ENCODE peak calls at places on chromosome 21, in five cellular contexts. W, O, K, C and F are unnamed samples.

GRCh38 chr21:45390121-45390751 is 14.7 kb upstream of the COL18A1 start:
- DNase-seq in W (peak; percentile 5), O (no peak), K (no peak), C (no peak), F (no peak)

GRCh38 chr21:31145271-31145801 is 107.1 kb upstream of the KRTAP19-8 start:
- DNase-seq in W (no peak), O (no peak), K (no peak), C (no peak), F (no peak)

GRCh38 chr21:41699311-41699710 is 67.5 kb downstream of the RIPK4 start:
- DNase-seq in W (no peak), O (no peak), K (no peak), C (no peak), F (no peak)

GRCh38 chr21:26077523-26077922 is 93.0 kb downstream of the APP start:
- DNase-seq in W (no peak), O (no peak), K (peak; percentile 75), C (no peak), F (no peak)

GRCh38 chr21:45957986-45958610 is 23.5 kb upstream of the COL6A1 start:
- DNase-seq in W (peak; percentile 78), O (no peak), K (peak; percentile 93), C (no peak), F (peak; percentile 89)

GRCh38 chr21:16305686-16306085 is 575.9 kb downstream of the USP25 start:
- DNase-seq in W (no peak), O (no peak), K (peak; percentile 27), C (no peak), F (peak; percentile 17)

GRCh38 chr21:31865429-31865970 is 7.3 kb upstream of the HUNK start:
- DNase-seq in W (no peak), O (no peak), K (no peak), C (no peak), F (no peak)

GRCh38 chr21:18529253-18529652 is 125.7 kb upstream of the TMPRSS15 start:
- DNase-seq in W (no peak), O (no peak), K (peak; percentile 6), C (no peak), F (peak; percentile 2)

GRCh38 chr21:25999935-26000582 is 170.5 kb downstream of the APP start:
- DNase-seq in W (no peak), O (peak; percentile 3), K (no peak), C (peak; percentile 47), F (no peak)

GRCh38 chr21:42025392-42026071 is 15.4 kb upstream of the ZBTB21 start:
- DNase-seq in W (no peak), O (no peak), K (peak; percentile 43), C (no peak), F (peak; percentile 40)

GRCh38 chr21:34593954-34594531 is 20.9 kb downstream of the RCAN1 start:
- DNase-seq in W (no peak), O (no peak), K (no peak), C (no peak), F (no peak)

GRCh38 chr21:45514311-45515021 is 27.8 kb downstream of the SLC19A1 start:
- DNase-seq in W (peak; percentile 9), O (no peak), K (no peak), C (no peak), F (no peak)

GRCh38 chr21:37905291-37905690 is 11.0 kb downstream of the KCNJ6 start:
- DNase-seq in W (no peak), O (no peak), K (no peak), C (no peak), F (no peak)

GRCh38 chr21:37358392-37358791 is 8.2 kb upstream of the DYRK1A start:
- DNase-seq in W (no peak), O (no peak), K (peak; percentile 57), C (no peak), F (no peak)

GRCh38 chr21:45972716-45973474 is 8.7 kb upstream of the COL6A1 start:
- DNase-seq in W (peak; percentile 92), O (no peak), K (peak; percentile 97), C (no peak), F (peak; percentile 66)

GRCh38 chr21:27813750-27814149 is 846.9 kb upstream of the ADAMTS5 start:
- DNase-seq in W (peak; percentile 45), O (no peak), K (no peak), C (no peak), F (no peak)

GRCh38 chr21:38649120-38649519 is 150.8 kb upstream of the ERG start:
- DNase-seq in W (no peak), O (no peak), K (no peak), C (no peak), F (no peak)

GRCh38 chr21:15390049-15390448 is 325.2 kb upstream of the NRIP1 start:
- DNase-seq in W (no peak), O (no peak), K (no peak), C (no peak), F (no peak)

GRCh38 chr21:34282223-34282622 is 81.6 kb upstream of the KCNE2 start:
- DNase-seq in W (no peak), O (no peak), K (no peak), C (peak; percentile 7), F (peak; percentile 11)

GRCh38 chr21:33041981-33042380 is 16.2 kb downstream of the OLIG2 start:
- DNase-seq in W (no peak), O (no peak), K (no peak), C (no peak), F (no peak)

GRCh38 chr21:44925027-44925755 is 4.5 kb upstream of the ITGB2 start:
- DNase-seq in W (no peak), O (no peak), K (peak; percentile 79), C (no peak), F (peak; percentile 54)

GRCh38 chr21:17402885-17403477 is 109.9 kb upstream of the CXADR start:
- DNase-seq in W (no peak), O (no peak), K (peak; percentile 81), C (no peak), F (no peak)

GRCh38 chr21:32710987-32711386 is 16.8 kb downstream of the SYNJ1 start:
- DNase-seq in W (no peak), O (no peak), K (no peak), C (no peak), F (no peak)

GRCh38 chr21:45937721-45938452 is 43.7 kb upstream of the COL6A1 start:
- DNase-seq in W (no peak), O (no peak), K (no peak), C (no peak), F (no peak)

GRCh38 chr21:26843912-26844257 is 1.3 kb downstream of the ADAMTS1 start:
- DNase-seq in W (no peak), O (no peak), K (peak; percentile 49), C (no peak), F (peak; percentile 20)

GRCh38 chr21:37357691-37358090 is 8.9 kb upstream of the DYRK1A start:
- DNase-seq in W (no peak), O (no peak), K (no peak), C (no peak), F (no peak)

GRCh38 chr21:44571844-44572782 is 1.4 kb upstream of the KRTAP10-4 start:
- DNase-seq in W (no peak), O (no peak), K (no peak), C (no peak), F (no peak)